ENCODE peak calls at places on chromosomes 5 and 9, in ten cellular contexts. Q is transverse colon, G is prostate gland, P is HepG2, T is stomach, Z is esophagus muscularis mucosa, M is GM23338, A is HCT116, N is SK-N-SH, S is spleen. U is an unnamed sample.

GRCh38 chr5:1202026-1202797 is 817 bp downstream of the SLC6A19 start:
- DNase-seq in P (no peak), T (no peak), Q (no peak), Z (no peak), M (no peak), G (no peak), A (no peak), S (no peak), N (no peak), U (no peak)

GRCh38 chr5:130333089-130333488 is 428.8 kb downstream of the CHSY3 start:
- DNase-seq in N (no peak), A (peak; percentile 8), Q (no peak), T (no peak), M (no peak), G (no peak), Z (no peak), P (no peak), S (no peak), U (no peak)

GRCh38 chr9:19440823-19441580 is 32.2 kb downstream of the ACER2 start:
- DNase-seq in Z (no peak), G (no peak), S (no peak), Q (no peak), A (no peak), N (no peak), P (no peak), T (no peak), M (no peak), U (no peak)

GRCh38 chr9:106862946-106863740 is at the start of gene ZNF462:
- DNase-seq in A (no peak), Z (no peak), M (peak; percentile 81), P (no peak), N (peak; percentile 59), Q (peak; percentile 47), S (no peak), T (no peak), G (peak; percentile 56), U (no peak)

GRCh38 chr5:16886366-16886736 is 49.7 kb downstream of the MYO10 start:
- DNase-seq in S (no peak), Z (no peak), P (no peak), N (no peak), T (no peak), G (no peak), A (no peak), Q (no peak), M (no peak), U (no peak)

GRCh38 chr5:174745495-174745894 is 21.1 kb downstream of the MSX2 start:
- DNase-seq in S (no peak), P (no peak), A (no peak), T (no peak), M (no peak), N (no peak), Q (no peak), G (no peak), Z (no peak), U (no peak)

GRCh38 chr5:68460147-68460760 is 244.7 kb downstream of the PIK3R1 start:
- DNase-seq in G (peak; percentile 7), Z (no peak), T (no peak), N (peak; percentile 37), P (peak; percentile 52), M (peak; percentile 77), Q (peak; percentile 26), S (no peak), A (peak; percentile 60), U (no peak)

GRCh38 chr5:116032094-116032517 is at the start of gene ARL14EPL:
- DNase-seq in Z (no peak), T (peak; percentile 35), S (no peak), A (peak; percentile 99), P (peak; percentile 47), N (peak; percentile 3), G (no peak), M (peak; percentile 33), Q (no peak), U (no peak)

GRCh38 chr9:99383536-99383935 is 161.5 kb downstream of the SEC61B start:
- DNase-seq in S (no peak), Z (no peak), P (no peak), N (no peak), A (no peak), Q (no peak), M (no peak), T (no peak), G (no peak), U (no peak)

GRCh38 chr9:124776952-124777645 is at the start of gene OLFML2A:
- DNase-seq in G (no peak), P (no peak), Z (no peak), Q (peak; percentile 26), N (peak; percentile 86), S (peak; percentile 84), M (peak; percentile 74), A (no peak), T (no peak), U (peak; percentile 51)

GRCh38 chr5:171494452-171495121 is 75.1 kb downstream of the FGF18 start:
- DNase-seq in Q (no peak), T (no peak), N (peak; percentile 86), S (no peak), P (peak; percentile 28), G (no peak), Z (no peak), A (peak; percentile 52), M (peak; percentile 68), U (no peak)

GRCh38 chr5:149541893-149542292 is 9.3 kb downstream of the CSNK1A1 start:
- DNase-seq in S (no peak), N (no peak), Q (no peak), G (no peak), A (no peak), Z (no peak), T (no peak), M (no peak), P (no peak), U (no peak)

GRCh38 chr5:149540098-149540497 is 11.1 kb downstream of the CSNK1A1 start:
- DNase-seq in S (no peak), A (no peak), Z (no peak), P (no peak), N (no peak), G (no peak), M (no peak), T (no peak), Q (no peak), U (no peak)

GRCh38 chr5:149532413-149532812 is 18.8 kb downstream of the CSNK1A1 start:
- DNase-seq in G (no peak), P (no peak), Z (no peak), N (no peak), A (no peak), S (no peak), T (no peak), M (no peak), Q (no peak), U (no peak)

GRCh38 chr5:149537374-149537959 is 13.8 kb downstream of the CSNK1A1 start:
- DNase-seq in A (no peak), P (no peak), T (no peak), S (no peak), M (no peak), G (no peak), Q (no peak), Z (no peak), N (no peak), U (no peak)
- H3K4me1 ChIP-seq in A (no peaks in the 10 kb centered on the region), P (peaks cover 32% of the 10 kb centered on the region), T (peaks cover 51% of the 10 kb centered on the region), S (peaks cover 99% of the 10 kb centered on the region), M (peaks cover 27% of the 10 kb centered on the region), G (peaks cover 7% of the 10 kb centered on the region), Q (peaks cover 80% of the 10 kb centered on the region), Z (peaks cover 96% of the 10 kb centered on the region), N (no peaks in the 10 kb centered on the region), U (no peaks in the 10 kb centered on the region)

GRCh38 chr5:179833056-179833708 is 12.5 kb downstream of the SQSTM1 start:
- DNase-seq in S (no peak), G (no peak), M (no peak), T (no peak), Z (no peak), P (no peak), Q (no peak), A (no peak), N (no peak), U (no peak)
- TF ChIP-seq POLR2AphosphoS5 in S (peak; percentile 48), G (no peak), M (peak; percentile 22), T (no peak), Z (no peak), P (peak; percentile 24), Q (no peak), A (no peak), N (no peak), U (no peak)

DNA sequence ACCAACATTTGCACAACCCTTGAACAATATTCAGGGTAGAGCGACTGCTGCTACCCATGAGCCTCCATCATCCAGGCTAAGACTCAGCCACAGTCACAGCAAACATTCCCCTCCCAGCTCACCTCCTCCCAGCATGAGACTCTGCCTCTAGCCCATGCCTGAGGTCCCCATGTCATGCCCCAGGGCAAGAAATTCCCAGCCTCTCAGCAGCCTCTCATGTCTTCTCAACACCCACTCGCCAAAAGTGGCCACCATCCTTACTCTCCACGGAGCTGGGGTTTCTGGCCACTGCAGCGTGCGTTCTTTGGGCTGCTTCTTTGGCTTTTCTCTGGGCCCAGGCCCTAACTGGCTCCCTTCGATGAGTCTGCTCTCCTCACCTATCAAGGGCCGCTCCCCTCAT is 82.2 kb downstream of the NSUN2 start:
- DNase-seq in A (no peak), P (no peak), G (no peak), S (no peak), M (no peak), N (no peak), Q (no peak), T (no peak), Z (peak; percentile 77), U (no peak)
- H3K4me1 ChIP-seq in A (no peaks in the 10 kb centered on the region), P (no peaks in the 10 kb centered on the region), G (no peaks in the 10 kb centered on the region), S (no peaks in the 10 kb centered on the region), M (no peaks in the 10 kb centered on the region), N (peaks cover 6% of the 10 kb centered on the region), Q (no peaks in the 10 kb centered on the region), T (no peaks in the 10 kb centered on the region), Z (peaks cover 3% of the 10 kb centered on the region), U (no peaks in the 10 kb centered on the region)

GRCh38 chr5:54315736-54316135 is 5.4 kb upstream of the ARL15 start:
- DNase-seq in S (no peak), Q (no peak), G (no peak), Z (no peak), T (no peak), M (no peak), P (no peak), A (no peak), N (no peak), U (no peak)

GRCh38 chr5:54323462-54323861 is 13.1 kb upstream of the ARL15 start:
- DNase-seq in Z (no peak), N (no peak), Q (no peak), G (no peak), S (no peak), M (no peak), P (no peak), T (no peak), A (no peak), U (no peak)

GRCh38 chr5:54317511-54318260 is 7.3 kb upstream of the ARL15 start:
- DNase-seq in N (no peak), Q (no peak), T (no peak), G (no peak), A (no peak), P (no peak), S (no peak), M (no peak), Z (no peak), U (no peak)

GRCh38 chr5:54324651-54325271 is 14.4 kb upstream of the ARL15 start:
- DNase-seq in N (no peak), P (no peak), Q (no peak), T (no peak), S (no peak), Z (peak; percentile 12), M (peak; percentile 46), G (no peak), A (no peak), U (no peak)

DNA sequence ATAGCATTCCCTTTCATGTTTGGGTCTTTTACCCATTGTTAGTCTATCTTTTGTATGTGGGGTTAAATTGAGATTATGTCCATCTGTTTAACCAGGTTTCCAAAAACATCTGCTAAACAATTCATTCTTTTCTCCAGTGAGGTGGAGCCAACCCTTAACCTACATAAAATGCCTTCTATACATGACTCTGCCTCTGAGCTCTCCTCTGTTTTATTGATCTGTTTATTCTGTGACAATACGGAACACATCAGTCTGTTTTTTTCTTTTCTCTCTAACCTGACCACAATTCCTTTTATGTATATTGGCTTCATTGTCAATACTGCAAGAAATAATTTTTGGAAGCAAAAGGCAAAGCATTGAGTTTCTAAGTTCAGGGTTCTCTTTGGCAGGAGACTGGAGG is 9.9 kb upstream of the ARL15 start:
- DNase-seq in N (no peak), Q (no peak), G (no peak), S (no peak), M (no peak), Z (no peak), P (no peak), A (no peak), T (no peak), U (no peak)
- TF ChIP-seq POLR2AphosphoS5 in N (no peak), Q (no peak), G (no peak), S (no peak), M (no peak), Z (no peak), P (no peak), A (no peak), T (no peak), U (no peak)

U was measured in breast epithelium.